ENCODE peak calls at places on chromosome 14, in seven cellular contexts. One of them, this sample, is unnamed.

GRCh38 chr14:105879503-105879866 is 353.1 kb downstream of the TMEM121 start:
- DNase-seq in K562: no peak
- DNase-seq in ovary: no peak
- DNase-seq in tibial nerve: no peak
- DNase-seq in A549: no peak
- DNase-seq in suprapubic skin: no peak
- DNase-seq in transverse colon: no peak
- DNase-seq in this sample: peak

GRCh38 chr14:100439781-100440180 is 116.6 kb downstream of the SLC25A47 start:
- DNase-seq in K562: no peak
- DNase-seq in ovary: peak
- DNase-seq in tibial nerve: no peak
- DNase-seq in A549: peak
- DNase-seq in suprapubic skin: no peak
- DNase-seq in transverse colon: peak
- DNase-seq in this sample: no peak

GRCh38 chr14:54147285-54147684 is 190.7 kb upstream of the BMP4 start:
- DNase-seq in K562: no peak
- DNase-seq in ovary: no peak
- DNase-seq in tibial nerve: no peak
- DNase-seq in A549: no peak
- DNase-seq in suprapubic skin: no peak
- DNase-seq in transverse colon: no peak
- DNase-seq in this sample: no peak

GRCh38 chr14:58752782-58753181 is 115.0 kb downstream of the DACT1 start:
- DNase-seq in K562: no peak
- DNase-seq in ovary: peak
- DNase-seq in tibial nerve: peak
- DNase-seq in A549: peak
- DNase-seq in suprapubic skin: peak
- DNase-seq in transverse colon: peak
- DNase-seq in this sample: peak

GRCh38 chr14:62674833-62675232 is 370.4 kb downstream of the KCNH5 start:
- DNase-seq in K562: no peak
- DNase-seq in ovary: no peak
- DNase-seq in tibial nerve: no peak
- DNase-seq in A549: no peak
- DNase-seq in suprapubic skin: no peak
- DNase-seq in transverse colon: no peak
- DNase-seq in this sample: no peak

GRCh38 chr14:105547741-105548169 is 21.4 kb downstream of the TMEM121 start:
- DNase-seq in K562: no peak
- DNase-seq in ovary: no peak
- DNase-seq in tibial nerve: no peak
- DNase-seq in A549: no peak
- DNase-seq in suprapubic skin: no peak
- DNase-seq in transverse colon: no peak
- DNase-seq in this sample: no peak

GRCh38 chr14:29649170-29649569 is 278.5 kb downstream of the PRKD1 start:
- DNase-seq in K562: no peak
- DNase-seq in ovary: no peak
- DNase-seq in tibial nerve: no peak
- DNase-seq in A549: no peak
- DNase-seq in suprapubic skin: no peak
- DNase-seq in transverse colon: no peak
- DNase-seq in this sample: no peak

GRCh38 chr14:88804477-88804876 is 11.7 kb upstream of the EML5 start:
- DNase-seq in K562: no peak
- DNase-seq in ovary: no peak
- DNase-seq in tibial nerve: no peak
- DNase-seq in A549: no peak
- DNase-seq in suprapubic skin: no peak
- DNase-seq in transverse colon: no peak
- DNase-seq in this sample: no peak

GRCh38 chr14:105937253-105938054 is 411.1 kb downstream of the TMEM121 start:
- DNase-seq in K562: no peak
- DNase-seq in ovary: no peak
- DNase-seq in tibial nerve: no peak
- DNase-seq in A549: no peak
- DNase-seq in suprapubic skin: peak
- DNase-seq in transverse colon: no peak
- DNase-seq in this sample: peak

GRCh38 chr14:92678766-92679165 is 69.7 kb downstream of the LGMN start:
- DNase-seq in K562: no peak
- DNase-seq in ovary: no peak
- DNase-seq in tibial nerve: no peak
- DNase-seq in A549: no peak
- DNase-seq in suprapubic skin: no peak
- DNase-seq in transverse colon: no peak
- DNase-seq in this sample: peak

GRCh38 chr14:72480465-72481243 is 413.2 kb downstream of the DPF3 start:
- DNase-seq in K562: peak
- DNase-seq in ovary: no peak
- DNase-seq in tibial nerve: no peak
- DNase-seq in A549: no peak
- DNase-seq in suprapubic skin: no peak
- DNase-seq in transverse colon: no peak
- DNase-seq in this sample: no peak

GRCh38 chr14:100293497-100294212 is 12.6 kb downstream of the SLC25A29 start:
- DNase-seq in K562: no peak
- DNase-seq in ovary: no peak
- DNase-seq in tibial nerve: no peak
- DNase-seq in A549: no peak
- DNase-seq in suprapubic skin: peak
- DNase-seq in transverse colon: peak
- DNase-seq in this sample: no peak

GRCh38 chr14:103334644-103335603 is 887 bp downstream of the EIF5 start:
- DNase-seq in K562: peak
- DNase-seq in ovary: peak
- DNase-seq in tibial nerve: peak
- DNase-seq in A549: no peak
- DNase-seq in suprapubic skin: peak
- DNase-seq in transverse colon: peak
- DNase-seq in this sample: peak

GRCh38 chr14:84403585-84403984 is 1126.4 kb upstream of the FLRT2 start:
- DNase-seq in K562: no peak
- DNase-seq in ovary: no peak
- DNase-seq in tibial nerve: no peak
- DNase-seq in A549: no peak
- DNase-seq in suprapubic skin: no peak
- DNase-seq in transverse colon: no peak
- DNase-seq in this sample: no peak

GRCh38 chr14:58871972-58872530 is 234.3 kb downstream of the DACT1 start:
- DNase-seq in K562: no peak
- DNase-seq in ovary: no peak
- DNase-seq in tibial nerve: no peak
- DNase-seq in A549: no peak
- DNase-seq in suprapubic skin: no peak
- DNase-seq in transverse colon: no peak
- DNase-seq in this sample: no peak

GRCh38 chr14:75764022-75764421 is 103.0 kb downstream of the TTLL5 start:
- DNase-seq in K562: no peak
- DNase-seq in ovary: no peak
- DNase-seq in tibial nerve: no peak
- DNase-seq in A549: no peak
- DNase-seq in suprapubic skin: no peak
- DNase-seq in transverse colon: no peak
- DNase-seq in this sample: no peak

GRCh38 chr14:75771614-75772013 is 110.6 kb downstream of the TTLL5 start:
- DNase-seq in K562: no peak
- DNase-seq in ovary: no peak
- DNase-seq in tibial nerve: no peak
- DNase-seq in A549: no peak
- DNase-seq in suprapubic skin: no peak
- DNase-seq in transverse colon: no peak
- DNase-seq in this sample: no peak

GRCh38 chr14:75770635-75771034 is 109.6 kb downstream of the TTLL5 start:
- DNase-seq in K562: no peak
- DNase-seq in ovary: no peak
- DNase-seq in tibial nerve: no peak
- DNase-seq in A549: no peak
- DNase-seq in suprapubic skin: no peak
- DNase-seq in transverse colon: no peak
- DNase-seq in this sample: no peak

DNA sequence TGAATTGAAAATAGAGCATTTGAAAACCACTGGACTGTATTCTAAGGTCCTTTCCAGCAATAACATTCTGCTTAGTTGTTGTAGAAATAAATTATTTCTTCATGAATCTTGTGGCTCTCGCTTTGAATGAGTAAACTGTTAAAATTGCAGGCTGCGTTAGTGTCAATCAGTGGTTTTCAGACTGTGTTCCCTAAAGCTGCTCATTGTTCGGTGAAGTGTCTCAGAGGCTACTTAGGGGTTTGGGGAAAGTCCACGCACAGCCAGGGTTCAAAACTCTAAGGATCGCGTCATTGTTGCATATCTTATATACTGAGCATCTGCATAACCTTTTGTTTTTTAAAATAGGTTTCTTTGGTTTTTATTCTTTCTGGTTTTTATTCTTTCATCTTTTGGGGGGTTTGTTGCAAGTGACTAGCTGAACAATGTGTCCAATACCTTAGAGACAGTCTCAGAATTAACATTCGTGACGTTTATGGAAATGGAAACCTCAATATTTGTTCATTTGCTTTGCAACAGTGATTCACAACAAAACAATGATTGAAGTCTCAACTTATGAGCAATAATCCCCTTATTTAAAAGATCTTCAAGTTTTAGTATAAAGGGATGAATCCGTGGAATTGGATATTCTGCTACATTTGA is 108.1 kb downstream of the TTLL5 start:
- DNase-seq in K562: no peak
- DNase-seq in ovary: no peak
- DNase-seq in tibial nerve: no peak
- DNase-seq in A549: no peak
- DNase-seq in suprapubic skin: no peak
- DNase-seq in transverse colon: no peak
- DNase-seq in this sample: no peak
- TF ChIP-seq EP300 in K562: no peak
- TF ChIP-seq EP300 in ovary: no peak
- TF ChIP-seq EP300 in tibial nerve: no peak
- TF ChIP-seq EP300 in A549: no peak
- TF ChIP-seq EP300 in suprapubic skin: no peak
- TF ChIP-seq EP300 in transverse colon: no peak
- TF ChIP-seq EP300 in this sample: no peak

DNA sequence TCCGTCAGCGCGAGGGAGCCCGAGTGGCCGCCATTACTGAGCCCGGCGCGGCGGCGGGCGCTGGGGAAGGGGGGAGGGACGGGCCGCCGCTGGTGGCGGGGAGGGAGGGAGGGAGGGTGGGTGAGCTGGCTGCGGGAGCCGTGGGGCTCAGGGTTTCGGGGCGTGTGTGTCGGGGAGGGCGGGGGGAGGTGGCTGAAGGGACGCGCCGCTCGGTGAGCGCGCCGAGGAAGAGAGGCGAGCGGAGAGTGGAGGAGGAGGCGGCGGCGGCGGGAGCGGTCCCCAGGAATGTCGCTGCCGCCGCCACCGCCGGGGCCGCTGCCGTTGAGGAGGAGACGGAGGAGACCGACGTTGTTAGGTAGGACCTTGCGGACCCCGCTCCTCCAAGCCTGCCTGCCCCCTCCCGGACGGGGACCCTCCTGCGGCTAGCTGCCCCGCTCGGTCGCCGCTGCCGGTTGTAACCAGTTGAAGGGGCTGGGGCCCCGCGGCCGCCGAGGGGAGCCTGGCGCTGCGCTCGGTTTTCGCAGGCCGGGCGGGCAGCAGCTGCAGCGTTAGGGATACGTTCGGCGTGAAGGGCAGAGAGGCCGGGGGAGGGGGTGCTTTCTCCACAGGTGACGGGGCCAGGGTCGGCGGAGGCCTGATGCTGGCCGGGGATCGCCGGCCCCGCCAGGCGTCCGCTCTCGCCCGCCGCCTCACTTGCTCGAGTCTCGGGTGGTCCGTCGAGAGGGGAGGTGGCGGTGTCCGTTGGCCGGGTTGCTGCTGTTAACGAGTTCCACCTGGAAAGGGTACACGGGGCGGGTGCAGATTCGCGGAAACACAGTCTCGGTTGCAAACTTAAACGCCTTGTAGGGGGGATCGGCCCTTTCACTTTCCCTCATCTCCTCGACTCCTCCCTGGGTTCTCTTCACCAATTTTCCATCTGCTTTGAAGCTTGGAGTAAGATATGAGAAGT is at the start of gene ARHGAP5:
- DNase-seq in K562: no peak
- DNase-seq in ovary: no peak
- DNase-seq in tibial nerve: peak
- DNase-seq in A549: no peak
- DNase-seq in suprapubic skin: peak
- DNase-seq in transverse colon: peak
- DNase-seq in this sample: peak
- TF ChIP-seq EP300 in K562: no peak
- TF ChIP-seq EP300 in ovary: no peak
- TF ChIP-seq EP300 in tibial nerve: peak
- TF ChIP-seq EP300 in A549: no peak
- TF ChIP-seq EP300 in suprapubic skin: no peak
- TF ChIP-seq EP300 in transverse colon: no peak
- TF ChIP-seq EP300 in this sample: no peak

GRCh38 chr14:68937790-68938514 is 41.1 kb downstream of the ACTN1 start:
- DNase-seq in K562: no peak
- DNase-seq in ovary: no peak
- DNase-seq in tibial nerve: peak
- DNase-seq in A549: no peak
- DNase-seq in suprapubic skin: no peak
- DNase-seq in transverse colon: peak
- DNase-seq in this sample: peak
- TF ChIP-seq EP300 in K562: no peak
- TF ChIP-seq EP300 in ovary: no peak
- TF ChIP-seq EP300 in tibial nerve: peak
- TF ChIP-seq EP300 in A549: no peak
- TF ChIP-seq EP300 in suprapubic skin: no peak
- TF ChIP-seq EP300 in transverse colon: peak
- TF ChIP-seq EP300 in this sample: peak

GRCh38 chr14:69713976-69714716 is 52.8 kb upstream of the SRSF5 start:
- DNase-seq in K562: no peak
- DNase-seq in ovary: no peak
- DNase-seq in tibial nerve: no peak
- DNase-seq in A549: no peak
- DNase-seq in suprapubic skin: no peak
- DNase-seq in transverse colon: peak
- DNase-seq in this sample: no peak

GRCh38 chr14:69715725-69716482 is 51.0 kb upstream of the SRSF5 start:
- DNase-seq in K562: no peak
- DNase-seq in ovary: peak
- DNase-seq in tibial nerve: no peak
- DNase-seq in A549: no peak
- DNase-seq in suprapubic skin: no peak
- DNase-seq in transverse colon: peak
- DNase-seq in this sample: peak

GRCh38 chr14:69713127-69713800 is 53.7 kb upstream of the SRSF5 start:
- DNase-seq in K562: no peak
- DNase-seq in ovary: no peak
- DNase-seq in tibial nerve: no peak
- DNase-seq in A549: no peak
- DNase-seq in suprapubic skin: no peak
- DNase-seq in transverse colon: peak
- DNase-seq in this sample: no peak

GRCh38 chr14:69719501-69719951 is 47.4 kb upstream of the SRSF5 start:
- DNase-seq in K562: no peak
- DNase-seq in ovary: peak
- DNase-seq in tibial nerve: no peak
- DNase-seq in A549: no peak
- DNase-seq in suprapubic skin: no peak
- DNase-seq in transverse colon: peak
- DNase-seq in this sample: peak

GRCh38 chr14:69716483-69717187 is 50.3 kb upstream of the SRSF5 start:
- DNase-seq in K562: no peak
- DNase-seq in ovary: no peak
- DNase-seq in tibial nerve: no peak
- DNase-seq in A549: no peak
- DNase-seq in suprapubic skin: no peak
- DNase-seq in transverse colon: peak
- DNase-seq in this sample: no peak
- TF ChIP-seq EP300 in K562: no peak
- TF ChIP-seq EP300 in ovary: no peak
- TF ChIP-seq EP300 in tibial nerve: no peak
- TF ChIP-seq EP300 in A549: no peak
- TF ChIP-seq EP300 in suprapubic skin: no peak
- TF ChIP-seq EP300 in transverse colon: no peak
- TF ChIP-seq EP300 in this sample: no peak